ENCODE peak calls at places on chromosomes 6 and 20, in four cellular contexts. One of them, this sample, is unnamed.

GRCh38 chr6:158008894-158009891 is 27.5 kb downstream of the SYNJ2 start:
- DNase-seq in HCT116: no peak
- DNase-seq in transverse colon: peak
- DNase-seq in K562: no peak
- DNase-seq in this sample: no peak

GRCh38 chr6:147530132-147531060 is 21.9 kb downstream of the SAMD5 start:
- DNase-seq in HCT116: no peak
- DNase-seq in transverse colon: peak
- DNase-seq in K562: no peak
- DNase-seq in this sample: no peak

GRCh38 chr6:369559-370431 is 21.8 kb upstream of the IRF4 start:
- DNase-seq in HCT116: no peak
- DNase-seq in transverse colon: no peak
- DNase-seq in K562: no peak
- DNase-seq in this sample: no peak

GRCh38 chr20:17541996-17542395 is 10.8 kb upstream of the BFSP1 start:
- DNase-seq in HCT116: no peak
- DNase-seq in transverse colon: no peak
- DNase-seq in K562: no peak
- DNase-seq in this sample: no peak

GRCh38 chr20:20557406-20557805 is 155.0 kb downstream of the RALGAPA2 start:
- DNase-seq in HCT116: no peak
- DNase-seq in transverse colon: no peak
- DNase-seq in K562: no peak
- DNase-seq in this sample: no peak

GRCh38 chr6:1473166-1473565 is 83.8 kb downstream of the FOXF2 start:
- DNase-seq in HCT116: no peak
- DNase-seq in transverse colon: no peak
- DNase-seq in K562: no peak
- DNase-seq in this sample: no peak

GRCh38 chr6:168915242-168915641 is 338.4 kb downstream of the THBS2 start:
- DNase-seq in HCT116: no peak
- DNase-seq in transverse colon: no peak
- DNase-seq in K562: no peak
- DNase-seq in this sample: no peak

GRCh38 chr6:135212935-135213334 is 31.8 kb downstream of the MYB start:
- DNase-seq in HCT116: no peak
- DNase-seq in transverse colon: no peak
- DNase-seq in K562: no peak
- DNase-seq in this sample: no peak

GRCh38 chr6:2209226-2209809 is 36.1 kb downstream of the GMDS start:
- DNase-seq in HCT116: peak
- DNase-seq in transverse colon: peak
- DNase-seq in K562: no peak
- DNase-seq in this sample: no peak

GRCh38 chr6:69768664-69769063 is 28.1 kb downstream of the LMBRD1 start:
- DNase-seq in HCT116: no peak
- DNase-seq in transverse colon: no peak
- DNase-seq in K562: no peak
- DNase-seq in this sample: no peak

GRCh38 chr6:131694832-131695426 is 6.3 kb downstream of the OR2A4 start:
- DNase-seq in HCT116: peak
- DNase-seq in transverse colon: peak
- DNase-seq in K562: peak
- DNase-seq in this sample: no peak

GRCh38 chr20:1907586-1907985 is 12.4 kb downstream of the SIRPA start:
- DNase-seq in HCT116: no peak
- DNase-seq in transverse colon: no peak
- DNase-seq in K562: no peak
- DNase-seq in this sample: no peak

GRCh38 chr20:45998761-45999160 is 9.9 kb upstream of the MMP9 start:
- DNase-seq in HCT116: no peak
- DNase-seq in transverse colon: no peak
- DNase-seq in K562: no peak
- DNase-seq in this sample: no peak

GRCh38 chr20:46000571-46001145 is 8.1 kb upstream of the MMP9 start:
- DNase-seq in HCT116: no peak
- DNase-seq in transverse colon: no peak
- DNase-seq in K562: no peak
- DNase-seq in this sample: no peak

GRCh38 chr20:45997187-45997586 is 11.5 kb upstream of the MMP9 start:
- DNase-seq in HCT116: no peak
- DNase-seq in transverse colon: no peak
- DNase-seq in K562: no peak
- DNase-seq in this sample: no peak

GRCh38 chr20:45999908-46000570 is 8.7 kb upstream of the MMP9 start:
- DNase-seq in HCT116: no peak
- DNase-seq in transverse colon: no peak
- DNase-seq in K562: no peak
- DNase-seq in this sample: no peak

GRCh38 chr20:45998337-45998736 is 10.4 kb upstream of the MMP9 start:
- DNase-seq in HCT116: no peak
- DNase-seq in transverse colon: no peak
- DNase-seq in K562: no peak
- DNase-seq in this sample: no peak
- H3K4me3 ChIP-seq in HCT116: no peak
- H3K4me3 ChIP-seq in transverse colon: no peak
- H3K4me3 ChIP-seq in K562: no peak
- H3K4me3 ChIP-seq in this sample: no peak

GRCh38 chr6:32108727-32109113 is 418 bp downstream of the TNXB start:
- DNase-seq in HCT116: no peak
- DNase-seq in transverse colon: no peak
- DNase-seq in K562: no peak
- DNase-seq in this sample: no peak

GRCh38 chr6:32109765-32110160 is 625 bp upstream of the TNXB start:
- DNase-seq in HCT116: no peak
- DNase-seq in transverse colon: no peak
- DNase-seq in K562: no peak
- DNase-seq in this sample: no peak

GRCh38 chr6:32109114-32109764 is at the start of gene TNXB:
- DNase-seq in HCT116: no peak
- DNase-seq in transverse colon: peak
- DNase-seq in K562: peak
- DNase-seq in this sample: no peak

GRCh38 chr6:32107447-32107846 is 1.7 kb downstream of the TNXB start:
- DNase-seq in HCT116: no peak
- DNase-seq in transverse colon: no peak
- DNase-seq in K562: no peak
- DNase-seq in this sample: no peak

DNA sequence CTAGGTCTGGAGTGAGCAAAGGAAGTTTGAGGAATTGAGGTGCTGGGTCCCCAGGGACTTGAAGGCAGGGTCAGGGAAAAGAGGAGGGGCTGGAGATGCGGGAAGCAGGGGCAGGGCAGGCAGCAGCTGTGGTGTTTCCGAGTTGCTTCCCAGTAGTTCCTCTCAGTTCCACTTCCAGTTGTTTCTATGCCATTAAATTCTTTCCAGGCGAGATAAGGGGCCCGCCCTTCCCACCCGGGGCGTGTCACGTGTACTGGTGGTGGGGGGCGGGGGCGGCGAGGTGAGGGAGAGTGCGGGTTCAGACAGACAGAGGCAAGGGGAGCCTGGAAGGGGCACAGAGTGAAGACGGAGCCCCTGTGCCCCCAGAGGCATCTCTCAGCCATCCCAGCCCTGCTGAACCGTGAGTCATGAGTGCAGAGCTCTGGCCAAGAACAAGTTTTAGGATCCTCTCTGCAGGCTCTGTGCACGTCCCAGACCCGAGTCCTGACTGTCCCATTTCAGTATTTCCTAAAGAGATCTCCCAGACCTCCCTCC is 977 bp downstream of the TNXB start:
- DNase-seq in HCT116: no peak
- DNase-seq in transverse colon: peak
- DNase-seq in K562: peak
- DNase-seq in this sample: peak
- TF ChIP-seq POLR2AphosphoS5 in HCT116: no peak
- TF ChIP-seq POLR2AphosphoS5 in transverse colon: peak
- TF ChIP-seq POLR2AphosphoS5 in K562: no peak
- TF ChIP-seq POLR2AphosphoS5 in this sample: peak

GRCh38 chr6:110040716-110041115 is 62.6 kb downstream of the GPR6 start:
- DNase-seq in HCT116: no peak
- DNase-seq in transverse colon: no peak
- DNase-seq in K562: no peak
- DNase-seq in this sample: no peak

GRCh38 chr6:110041830-110042229 is 63.7 kb downstream of the GPR6 start:
- DNase-seq in HCT116: no peak
- DNase-seq in transverse colon: no peak
- DNase-seq in K562: no peak
- DNase-seq in this sample: peak

GRCh38 chr6:110041149-110041548 is 63.0 kb downstream of the GPR6 start:
- DNase-seq in HCT116: no peak
- DNase-seq in transverse colon: no peak
- DNase-seq in K562: no peak
- DNase-seq in this sample: peak

GRCh38 chr6:110039364-110039995 is 61.4 kb downstream of the GPR6 start:
- DNase-seq in HCT116: peak
- DNase-seq in transverse colon: peak
- DNase-seq in K562: peak
- DNase-seq in this sample: peak

DNA sequence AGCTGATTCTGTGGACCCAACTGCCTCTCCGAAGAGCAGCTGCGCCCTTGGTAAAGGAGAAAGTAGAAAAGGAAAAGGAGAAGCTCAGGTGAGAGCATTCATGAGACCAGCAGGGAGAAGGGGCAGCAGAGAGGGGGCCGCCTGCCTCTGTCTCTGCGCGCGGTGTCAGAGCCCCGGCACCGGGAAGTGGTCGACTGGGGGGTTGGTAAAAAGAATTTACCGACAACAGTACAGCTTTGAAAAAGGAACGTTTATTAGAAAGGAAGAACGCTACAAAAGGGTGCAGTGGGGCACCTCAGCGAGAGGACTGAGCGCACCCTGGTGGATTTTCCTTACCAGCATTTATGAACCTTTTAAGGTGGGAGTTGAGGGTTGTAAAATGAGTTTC is 61.9 kb downstream of the GPR6 start:
- DNase-seq in HCT116: peak
- DNase-seq in transverse colon: peak
- DNase-seq in K562: no peak
- DNase-seq in this sample: no peak
- H3K4me3 ChIP-seq in HCT116: peak
- H3K4me3 ChIP-seq in transverse colon: peak
- H3K4me3 ChIP-seq in K562: no peak
- H3K4me3 ChIP-seq in this sample: peak

DNA sequence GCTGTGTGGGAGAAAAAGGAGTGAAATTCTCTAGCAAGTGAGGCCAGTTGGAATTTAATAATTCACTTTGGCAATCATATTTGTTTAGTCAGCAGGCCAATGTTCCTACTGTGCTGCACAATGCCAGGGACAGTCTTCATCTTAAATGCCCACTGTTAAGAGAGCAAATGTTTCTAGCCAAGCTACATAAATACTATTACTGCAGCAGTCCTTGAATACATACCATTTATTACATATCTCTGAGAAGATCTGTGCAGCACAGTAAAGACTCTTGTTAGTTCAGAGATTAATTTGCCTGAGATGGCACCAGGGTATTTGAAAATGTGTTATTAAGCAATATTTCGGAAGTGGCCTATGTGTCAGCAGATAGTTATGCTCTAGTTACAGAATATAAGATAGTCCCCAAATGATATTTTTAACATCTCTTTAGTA is 105.4 kb downstream of the OGFRL1 start:
- DNase-seq in HCT116: no peak
- DNase-seq in transverse colon: no peak
- DNase-seq in K562: no peak
- DNase-seq in this sample: no peak
- TF ChIP-seq POLR2AphosphoS5 in HCT116: no peak
- TF ChIP-seq POLR2AphosphoS5 in transverse colon: no peak
- TF ChIP-seq POLR2AphosphoS5 in K562: no peak
- TF ChIP-seq POLR2AphosphoS5 in this sample: no peak

DNA sequence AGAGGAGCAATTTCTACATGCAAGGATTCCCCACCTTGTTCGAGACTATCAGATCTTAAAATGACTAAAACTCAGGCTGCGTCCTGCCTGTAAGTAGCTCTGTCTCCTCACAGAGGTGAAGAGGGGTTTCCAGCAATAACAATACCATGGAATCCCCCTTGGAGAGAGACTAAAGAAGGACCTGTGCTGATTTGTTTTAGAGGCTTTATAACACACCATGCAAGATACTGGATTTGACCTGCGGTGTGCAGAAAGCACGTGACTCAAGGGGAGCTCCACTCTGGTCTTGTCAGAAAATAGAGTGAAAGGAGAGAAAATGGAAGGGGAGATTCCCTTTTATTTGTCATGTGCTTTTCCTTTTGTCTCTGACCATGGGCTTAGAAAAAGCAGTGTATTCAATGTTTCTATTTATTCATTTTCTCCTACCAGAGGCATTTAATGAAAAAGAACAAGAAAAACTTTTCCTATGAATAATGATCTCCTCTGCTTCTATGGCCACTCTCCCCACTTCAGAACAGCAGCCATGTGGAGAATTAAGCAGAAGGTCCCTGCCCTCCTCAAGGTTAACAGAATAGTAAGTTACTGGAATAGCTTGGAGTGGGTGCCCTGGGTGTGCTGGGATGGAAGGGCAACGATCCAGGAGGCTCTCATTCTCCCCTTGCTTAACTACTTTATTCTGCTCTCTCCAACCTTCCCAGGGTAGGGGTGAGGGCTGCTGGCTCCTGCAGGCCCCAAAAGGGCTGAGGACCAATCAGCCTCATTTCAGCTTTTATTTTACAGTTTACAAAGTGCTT is 19.2 kb upstream of the MRPS10 start:
- DNase-seq in HCT116: no peak
- DNase-seq in transverse colon: no peak
- DNase-seq in K562: no peak
- DNase-seq in this sample: no peak
- H3K4me3 ChIP-seq in HCT116: no peak
- H3K4me3 ChIP-seq in transverse colon: no peak
- H3K4me3 ChIP-seq in K562: no peak
- H3K4me3 ChIP-seq in this sample: no peak

DNA sequence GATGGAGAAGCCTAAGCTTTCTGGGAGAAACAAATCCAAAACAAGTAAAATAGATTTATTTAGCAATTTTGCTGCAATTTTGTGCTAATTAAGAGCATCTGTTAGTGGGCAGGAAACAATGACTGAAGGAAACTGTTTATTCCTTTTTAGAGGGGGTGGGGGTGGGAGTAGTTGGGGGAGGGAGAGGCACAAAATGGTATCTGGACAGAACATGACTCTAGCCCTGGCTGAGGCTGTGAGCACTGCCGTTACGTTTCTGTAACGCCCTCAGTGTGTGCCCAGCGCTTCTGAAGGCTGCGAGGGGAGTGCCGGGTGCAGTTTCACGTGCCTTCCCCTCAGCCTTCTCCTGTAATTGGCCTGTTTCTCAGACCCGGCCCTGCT is 28.8 kb downstream of the METTL24 start:
- DNase-seq in HCT116: no peak
- DNase-seq in transverse colon: no peak
- DNase-seq in K562: no peak
- DNase-seq in this sample: no peak
- TF ChIP-seq POLR2AphosphoS5 in HCT116: no peak
- TF ChIP-seq POLR2AphosphoS5 in transverse colon: no peak
- TF ChIP-seq POLR2AphosphoS5 in K562: no peak
- TF ChIP-seq POLR2AphosphoS5 in this sample: peak

GRCh38 chr20:46709055-46709458 is 392 bp upstream of the SLC2A10 start:
- DNase-seq in HCT116: no peak
- DNase-seq in transverse colon: peak
- DNase-seq in K562: no peak
- DNase-seq in this sample: no peak
- H3K4me3 ChIP-seq in HCT116: no peak
- H3K4me3 ChIP-seq in transverse colon: peak
- H3K4me3 ChIP-seq in K562: peak
- H3K4me3 ChIP-seq in this sample: peak

GRCh38 chr6:32191696-32192607 is 491 bp downstream of the GPSM3 start:
- DNase-seq in HCT116: no peak
- DNase-seq in transverse colon: no peak
- DNase-seq in K562: no peak
- DNase-seq in this sample: no peak
- TF ChIP-seq POLR2AphosphoS5 in HCT116: no peak
- TF ChIP-seq POLR2AphosphoS5 in transverse colon: no peak
- TF ChIP-seq POLR2AphosphoS5 in K562: no peak
- TF ChIP-seq POLR2AphosphoS5 in this sample: no peak

This sample was measured in esophagus muscularis mucosa.